ENCODE peak calls at places on chromosomes 1 and 21, in six cellular contexts. V is body of pancreas, W is psoas muscle, I is SJSA1, Q is uterus, L is foreskin fibroblast. Y is an unnamed sample.

GRCh38 chr1:74388855-74389254 is 123.6 kb downstream of the LRRC53 start:
- DNase-seq in L (no peak), V (no peak), W (no peak), I (no peak), Q (no peak), Y (no peak)

GRCh38 chr1:33181906-33182305 is at the start of gene TRIM62:
- DNase-seq in W (peak; percentile 90), L (peak; percentile 96), V (peak; percentile 91), I (peak; percentile 91), Q (peak; percentile 92), Y (peak; percentile 47)

GRCh38 chr1:65066379-65066765 is 81.6 kb upstream of the AK4 start:
- DNase-seq in Q (no peak), L (no peak), W (no peak), V (no peak), I (peak; percentile 2), Y (no peak)

GRCh38 chr1:89627596-89627962 is 5.3 kb upstream of the LRRC8C start:
- DNase-seq in Q (no peak), I (no peak), V (no peak), L (no peak), W (no peak), Y (no peak)

GRCh38 chr1:209601809-209602657 is 18.5 kb downstream of the CAMK1G start:
- DNase-seq in L (peak; percentile 74), V (peak; percentile 63), Q (no peak), W (no peak), I (no peak), Y (no peak)

GRCh38 chr1:74652711-74653131 is 20.9 kb downstream of the ERICH3 start:
- DNase-seq in L (peak; percentile 11), V (no peak), W (no peak), I (peak; percentile 53), Q (peak; percentile 70), Y (peak; percentile 74)

GRCh38 chr1:164838786-164839185 is 279.8 kb downstream of the PBX1 start:
- DNase-seq in I (no peak), Q (no peak), L (no peak), W (no peak), V (no peak), Y (no peak)

GRCh38 chr1:54543729-54544496 is 4.1 kb upstream of the ACOT11 start:
- DNase-seq in I (peak; percentile 15), L (peak; percentile 72), Q (no peak), W (no peak), V (no peak), Y (no peak)

GRCh38 chr1:7704214-7705047 is 66.7 kb upstream of the VAMP3 start:
- DNase-seq in W (peak; percentile 94), L (peak; percentile 95), I (peak; percentile 63), V (peak; percentile 97), Q (peak; percentile 91), Y (peak; percentile 7)

GRCh38 chr1:226489718-226490440 is 58.7 kb upstream of the STUM start:
- DNase-seq in Q (no peak), V (no peak), I (no peak), L (no peak), W (no peak), Y (no peak)

GRCh38 chr1:161044908-161045748 is 649 bp downstream of the USF1 start:
- DNase-seq in Q (peak; percentile 43), I (peak; percentile 72), L (peak; percentile 83), W (peak; percentile 63), V (peak; percentile 71), Y (peak; percentile 35)

GRCh38 chr1:243902100-243902499 is 52.1 kb upstream of the AKT3 start:
- DNase-seq in Q (no peak), L (no peak), W (no peak), V (no peak), I (no peak), Y (no peak)

GRCh38 chr1:100188617-100189016 is 10.6 kb upstream of the LRRC39 start:
- DNase-seq in I (no peak), V (no peak), Q (no peak), L (peak; percentile 57), W (no peak), Y (peak; percentile 11)

GRCh38 chr1:192580351-192580962 is 4.9 kb downstream of the RGS1 start:
- DNase-seq in W (no peak), I (peak; percentile 32), V (peak; percentile 15), L (peak; percentile 82), Q (no peak), Y (peak; percentile 56)

GRCh38 chr1:9315411-9316079 is 22.9 kb downstream of the SPSB1 start:
- DNase-seq in W (no peak), V (no peak), I (peak; percentile 92), Q (no peak), L (peak; percentile 51), Y (no peak)

GRCh38 chr1:94863297-94863911 is 43.2 kb downstream of the SLC44A3 start:
- DNase-seq in I (peak; percentile 48), L (peak; percentile 58), W (no peak), Q (peak; percentile 51), V (peak; percentile 19), Y (no peak)

GRCh38 chr1:174999216-174999925 is 376 bp upstream of the CACYBP start:
- DNase-seq in W (peak; percentile 97), L (peak; percentile 99), Q (peak; percentile 98), V (peak; percentile 98), I (peak; percentile 100), Y (peak; percentile 97)

GRCh38 chr1:151199860-151200581 is 1.7 kb downstream of the PIP5K1A start:
- DNase-seq in Q (no peak), I (peak; percentile 75), L (peak; percentile 84), W (no peak), V (no peak), Y (peak; percentile 66)

GRCh38 chr1:213698092-213698702 is 289.6 kb upstream of the PROX1 start:
- DNase-seq in Q (no peak), W (no peak), I (no peak), V (no peak), L (no peak), Y (no peak)

GRCh38 chr1:245990315-245991022 is 516.6 kb downstream of the SMYD3 start:
- DNase-seq in W (no peak), V (peak; percentile 13), Q (no peak), L (no peak), I (no peak), Y (no peak)

GRCh38 chr1:240597153-240597745 is 14.7 kb downstream of the GREM2 start:
- DNase-seq in I (no peak), V (no peak), L (no peak), W (no peak), Q (no peak), Y (no peak)

GRCh38 chr1:171610385-171610784 is 11.7 kb upstream of the MYOCOS start:
- DNase-seq in I (no peak), Q (no peak), V (no peak), W (no peak), L (no peak), Y (no peak)

GRCh38 chr1:184906771-184907170 is 67.5 kb downstream of the NIBAN1 start:
- DNase-seq in W (no peak), L (peak; percentile 27), V (no peak), Q (no peak), I (no peak), Y (no peak)

GRCh38 chr1:234498448-234499118 is 19.6 kb upstream of the TARBP1 start:
- DNase-seq in L (no peak), W (no peak), I (no peak), Q (no peak), V (no peak), Y (no peak)

GRCh38 chr1:235898126-235898525 is 31.4 kb upstream of the LYST start:
- DNase-seq in Q (no peak), W (no peak), V (no peak), I (peak; percentile 19), L (peak; percentile 30), Y (no peak)

GRCh38 chr1:215584389-215584788 is 17.3 kb downstream of the KCTD3 start:
- DNase-seq in L (no peak), W (no peak), Q (no peak), I (no peak), V (no peak), Y (no peak)

GRCh38 chr1:111690306-111690617 is 48.9 kb downstream of the INKA2 start:
- DNase-seq in V (peak; percentile 62), L (peak; percentile 87), Q (peak; percentile 42), W (no peak), I (peak; percentile 42), Y (peak; percentile 72)

GRCh38 chr21:35438643-35439404 is 389.7 kb upstream of the RUNX1 start:
- DNase-seq in W (no peak), Q (no peak), L (peak; percentile 5), V (peak; percentile 27), I (no peak), Y (no peak)

GRCh38 chr1:43309626-43310025 is 8.8 kb downstream of the TIE1 start:
- DNase-seq in I (no peak), W (no peak), V (no peak), L (peak; percentile 37), Q (no peak), Y (no peak)

GRCh38 chr1:56831874-56832693 is 12.9 kb upstream of the FYB2 start:
- DNase-seq in V (peak; percentile 72), I (peak; percentile 87), L (peak; percentile 93), Q (peak; percentile 57), W (peak; percentile 56), Y (peak; percentile 66)

GRCh38 chr1:6922096-6922931 is 137.1 kb downstream of the CAMTA1 start:
- DNase-seq in L (peak; percentile 76), V (peak; percentile 71), I (no peak), Q (peak; percentile 81), W (peak; percentile 31), Y (peak; percentile 61)

GRCh38 chr1:154971341-154971998 is 923 bp upstream of the SHC1 start:
- DNase-seq in I (peak; percentile 58), Q (peak; percentile 45), W (no peak), L (no peak), V (peak; percentile 41), Y (no peak)

GRCh38 chr1:154974086-154974807 is at the start of gene CKS1B:
- DNase-seq in W (peak; percentile 97), I (peak; percentile 100), V (peak; percentile 96), Q (peak; percentile 98), L (peak; percentile 100), Y (peak; percentile 100)

GRCh38 chr1:154973344-154974085 is 966 bp upstream of the CKS1B start:
- DNase-seq in V (peak; percentile 98), W (peak; percentile 98), Q (peak; percentile 98), I (peak; percentile 98), L (peak; percentile 99), Y (peak; percentile 96)

GRCh38 chr1:154972213-154972516 is 1.6 kb upstream of the SHC1 start:
- DNase-seq in Q (no peak), L (no peak), V (no peak), I (no peak), W (no peak), Y (no peak)

GRCh38 chr1:154972517-154973343 is 1.8 kb upstream of the CKS1B start:
- DNase-seq in L (peak; percentile 98), W (peak; percentile 68), Q (peak; percentile 64), I (peak; percentile 99), V (peak; percentile 68), Y (peak; percentile 87)
- H3K4me3 ChIP-seq in L (peak overlapping the region; percentile 92), W (peak overlapping the region; percentile 84), Q (peak overlapping the region; percentile 54), I (peak overlapping the region; percentile 53), V (no peak overlapping the region), Y (peak overlapping the region; percentile 72)

GRCh38 chr1:38818706-38819439 is 40.7 kb downstream of the RRAGC start:
- DNase-seq in V (no peak), Q (no peak), L (no peak), I (no peak), W (no peak), Y (no peak)
- H3K4me3 ChIP-seq in V (no peak overlapping the region), Q (no peak overlapping the region), L (no peak overlapping the region), I (peak overlapping the region; percentile 31), W (peak overlapping the region; percentile 48), Y (no peak overlapping the region)

GRCh38 chr1:29259802-29260441 is 23.6 kb downstream of the PTPRU start:
- DNase-seq in Q (peak; percentile 46), W (peak; percentile 67), L (peak; percentile 65), V (peak; percentile 54), I (no peak), Y (no peak)
- H3K4me3 ChIP-seq in Q (peak overlapping the region; percentile 39), W (peak overlapping the region; percentile 70), L (peak overlapping the region; percentile 44), V (no peak overlapping the region), I (peak overlapping the region; percentile 10), Y (peak overlapping the region; percentile 39)

GRCh38 chr1:15542685-15543588 is 16.3 kb downstream of the DNAJC16 start:
- DNase-seq in Q (no peak), L (no peak), W (no peak), V (no peak), I (peak; percentile 2), Y (no peak)
- H3K4me3 ChIP-seq in Q (no peak overlapping the region), L (no peak overlapping the region), W (no peak overlapping the region), V (no peak overlapping the region), I (no peak overlapping the region), Y (no peak overlapping the region)